ENCODE peak calls at places on chromosomes 5 and 9, in seven cellular contexts. One of them, this sample, is unnamed.

GRCh38 chr5:171442287-171443042 is 23.0 kb downstream of the FGF18 start:
- DNase-seq in fibroblast of pulmonary artery: peak
- DNase-seq in breast epithelium: no peak
- DNase-seq in IMR-90: peak
- DNase-seq in heart right ventricle: no peak
- DNase-seq in coronary artery: no peak
- DNase-seq in cardiac muscle cell: no peak
- DNase-seq in this sample: peak

GRCh38 chr5:172603425-172603824 is 37.6 kb upstream of the NEURL1B start:
- DNase-seq in fibroblast of pulmonary artery: peak
- DNase-seq in breast epithelium: peak
- DNase-seq in IMR-90: peak
- DNase-seq in heart right ventricle: peak
- DNase-seq in coronary artery: no peak
- DNase-seq in cardiac muscle cell: no peak
- DNase-seq in this sample: peak

GRCh38 chr5:10157085-10157669 is 92.5 kb downstream of the ATPSCKMT start:
- DNase-seq in fibroblast of pulmonary artery: no peak
- DNase-seq in breast epithelium: no peak
- DNase-seq in IMR-90: no peak
- DNase-seq in heart right ventricle: no peak
- DNase-seq in coronary artery: no peak
- DNase-seq in cardiac muscle cell: no peak
- DNase-seq in this sample: no peak

GRCh38 chr5:107474724-107475489 is 195.8 kb downstream of the EFNA5 start:
- DNase-seq in fibroblast of pulmonary artery: no peak
- DNase-seq in breast epithelium: no peak
- DNase-seq in IMR-90: peak
- DNase-seq in heart right ventricle: no peak
- DNase-seq in coronary artery: no peak
- DNase-seq in cardiac muscle cell: no peak
- DNase-seq in this sample: no peak

GRCh38 chr9:10661994-10662393 is 49.2 kb upstream of the PTPRD start:
- DNase-seq in fibroblast of pulmonary artery: no peak
- DNase-seq in breast epithelium: no peak
- DNase-seq in IMR-90: no peak
- DNase-seq in heart right ventricle: no peak
- DNase-seq in coronary artery: no peak
- DNase-seq in cardiac muscle cell: peak
- DNase-seq in this sample: no peak

GRCh38 chr5:127400946-127401670 is 110.5 kb downstream of the MEGF10 start:
- DNase-seq in fibroblast of pulmonary artery: no peak
- DNase-seq in breast epithelium: no peak
- DNase-seq in IMR-90: no peak
- DNase-seq in heart right ventricle: no peak
- DNase-seq in coronary artery: no peak
- DNase-seq in cardiac muscle cell: no peak
- DNase-seq in this sample: no peak

GRCh38 chr5:64595519-64595855 is 89.7 kb downstream of the RGS7BP start:
- DNase-seq in fibroblast of pulmonary artery: no peak
- DNase-seq in breast epithelium: no peak
- DNase-seq in IMR-90: no peak
- DNase-seq in heart right ventricle: no peak
- DNase-seq in coronary artery: no peak
- DNase-seq in cardiac muscle cell: no peak
- DNase-seq in this sample: no peak

GRCh38 chr9:111271047-111271446 is 59.0 kb downstream of the OR2K2 start:
- DNase-seq in fibroblast of pulmonary artery: no peak
- DNase-seq in breast epithelium: no peak
- DNase-seq in IMR-90: no peak
- DNase-seq in heart right ventricle: no peak
- DNase-seq in coronary artery: no peak
- DNase-seq in cardiac muscle cell: no peak
- DNase-seq in this sample: no peak

GRCh38 chr9:98326402-98327248 is 71.2 kb upstream of the TBC1D2 start:
- DNase-seq in fibroblast of pulmonary artery: peak
- DNase-seq in breast epithelium: no peak
- DNase-seq in IMR-90: peak
- DNase-seq in heart right ventricle: no peak
- DNase-seq in coronary artery: no peak
- DNase-seq in cardiac muscle cell: no peak
- DNase-seq in this sample: no peak

GRCh38 chr9:112541690-112542089 is 55.1 kb downstream of the KIAA1958 start:
- DNase-seq in fibroblast of pulmonary artery: no peak
- DNase-seq in breast epithelium: no peak
- DNase-seq in IMR-90: peak
- DNase-seq in heart right ventricle: no peak
- DNase-seq in coronary artery: no peak
- DNase-seq in cardiac muscle cell: no peak
- DNase-seq in this sample: no peak

GRCh38 chr5:38780316-38780715 is 65.5 kb upstream of the OSMR start:
- DNase-seq in fibroblast of pulmonary artery: no peak
- DNase-seq in breast epithelium: no peak
- DNase-seq in IMR-90: peak
- DNase-seq in heart right ventricle: no peak
- DNase-seq in coronary artery: no peak
- DNase-seq in cardiac muscle cell: no peak
- DNase-seq in this sample: no peak

GRCh38 chr9:14198544-14199510 is 115.1 kb downstream of the NFIB start:
- DNase-seq in fibroblast of pulmonary artery: peak
- DNase-seq in breast epithelium: peak
- DNase-seq in IMR-90: no peak
- DNase-seq in heart right ventricle: peak
- DNase-seq in coronary artery: no peak
- DNase-seq in cardiac muscle cell: no peak
- DNase-seq in this sample: no peak

GRCh38 chr9:114289571-114290481 is 33.1 kb upstream of the ORM1 start:
- DNase-seq in fibroblast of pulmonary artery: no peak
- DNase-seq in breast epithelium: peak
- DNase-seq in IMR-90: no peak
- DNase-seq in heart right ventricle: no peak
- DNase-seq in coronary artery: peak
- DNase-seq in cardiac muscle cell: no peak
- DNase-seq in this sample: no peak

GRCh38 chr9:95719354-95719753 is 156.1 kb upstream of the ERCC6L2 start:
- DNase-seq in fibroblast of pulmonary artery: no peak
- DNase-seq in breast epithelium: no peak
- DNase-seq in IMR-90: no peak
- DNase-seq in heart right ventricle: no peak
- DNase-seq in coronary artery: no peak
- DNase-seq in cardiac muscle cell: no peak
- DNase-seq in this sample: peak

GRCh38 chr9:2313512-2313911 is 298.4 kb downstream of the SMARCA2 start:
- DNase-seq in fibroblast of pulmonary artery: no peak
- DNase-seq in breast epithelium: no peak
- DNase-seq in IMR-90: no peak
- DNase-seq in heart right ventricle: no peak
- DNase-seq in coronary artery: no peak
- DNase-seq in cardiac muscle cell: no peak
- DNase-seq in this sample: no peak

GRCh38 chr5:6806668-6807067 is 93.4 kb downstream of the TENT4A start:
- DNase-seq in fibroblast of pulmonary artery: no peak
- DNase-seq in breast epithelium: no peak
- DNase-seq in IMR-90: no peak
- DNase-seq in heart right ventricle: no peak
- DNase-seq in coronary artery: no peak
- DNase-seq in cardiac muscle cell: no peak
- DNase-seq in this sample: no peak

GRCh38 chr9:4137234-4137633 is 162.6 kb downstream of the GLIS3 start:
- DNase-seq in fibroblast of pulmonary artery: peak
- DNase-seq in breast epithelium: no peak
- DNase-seq in IMR-90: peak
- DNase-seq in heart right ventricle: no peak
- DNase-seq in coronary artery: no peak
- DNase-seq in cardiac muscle cell: peak
- DNase-seq in this sample: peak

GRCh38 chr5:90055831-90056328 is 353.7 kb downstream of the CETN3 start:
- DNase-seq in fibroblast of pulmonary artery: peak
- DNase-seq in breast epithelium: no peak
- DNase-seq in IMR-90: peak
- DNase-seq in heart right ventricle: no peak
- DNase-seq in coronary artery: no peak
- DNase-seq in cardiac muscle cell: no peak
- DNase-seq in this sample: peak

GRCh38 chr5:174596429-174596828 is 128.0 kb upstream of the MSX2 start:
- DNase-seq in fibroblast of pulmonary artery: peak
- DNase-seq in breast epithelium: no peak
- DNase-seq in IMR-90: peak
- DNase-seq in heart right ventricle: no peak
- DNase-seq in coronary artery: no peak
- DNase-seq in cardiac muscle cell: no peak
- DNase-seq in this sample: no peak

GRCh38 chr5:14662721-14663120 is 1.8 kb upstream of the OTULIN start:
- DNase-seq in fibroblast of pulmonary artery: no peak
- DNase-seq in breast epithelium: no peak
- DNase-seq in IMR-90: no peak
- DNase-seq in heart right ventricle: no peak
- DNase-seq in coronary artery: no peak
- DNase-seq in cardiac muscle cell: no peak
- DNase-seq in this sample: no peak

GRCh38 chr9:101026824-101027223 is 1.7 kb upstream of the PLPPR1 start:
- DNase-seq in fibroblast of pulmonary artery: no peak
- DNase-seq in breast epithelium: no peak
- DNase-seq in IMR-90: no peak
- DNase-seq in heart right ventricle: no peak
- DNase-seq in coronary artery: no peak
- DNase-seq in cardiac muscle cell: peak
- DNase-seq in this sample: no peak

GRCh38 chr9:16626577-16627130 is 243.8 kb downstream of the BNC2 start:
- DNase-seq in fibroblast of pulmonary artery: peak
- DNase-seq in breast epithelium: no peak
- DNase-seq in IMR-90: peak
- DNase-seq in heart right ventricle: peak
- DNase-seq in coronary artery: no peak
- DNase-seq in cardiac muscle cell: peak
- DNase-seq in this sample: peak

DNA sequence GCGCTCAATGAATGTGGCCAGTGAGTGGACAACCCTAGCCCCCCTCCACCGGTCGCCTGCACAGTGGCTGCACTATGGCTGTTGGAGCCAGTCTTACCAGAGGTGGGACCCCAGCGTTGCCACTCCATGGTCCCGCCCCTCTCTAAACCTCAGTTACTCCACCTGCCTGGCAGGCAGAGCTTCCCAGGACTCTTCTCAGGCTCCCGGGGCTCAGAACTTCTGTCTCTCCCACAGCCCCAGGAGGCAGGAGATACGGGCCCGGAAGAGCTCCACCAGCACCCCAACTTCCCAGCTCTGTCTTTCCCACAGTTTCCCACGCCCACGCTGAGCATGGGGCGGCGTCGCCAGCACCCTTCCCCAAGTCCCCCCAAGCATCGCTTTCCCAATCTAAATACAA is 975 bp downstream of the RASGEF1C start:
- DNase-seq in fibroblast of pulmonary artery: no peak
- DNase-seq in breast epithelium: no peak
- DNase-seq in IMR-90: no peak
- DNase-seq in heart right ventricle: no peak
- DNase-seq in coronary artery: no peak
- DNase-seq in cardiac muscle cell: no peak
- DNase-seq in this sample: no peak
- H3K4me3 ChIP-seq in fibroblast of pulmonary artery: no peak
- H3K4me3 ChIP-seq in breast epithelium: no peak
- H3K4me3 ChIP-seq in IMR-90: no peak
- H3K4me3 ChIP-seq in heart right ventricle: no peak
- H3K4me3 ChIP-seq in coronary artery: peak
- H3K4me3 ChIP-seq in cardiac muscle cell: peak
- H3K4me3 ChIP-seq in this sample: no peak

GRCh38 chr9:87034891-87035290 is 87.6 kb upstream of the GAS1 start:
- DNase-seq in fibroblast of pulmonary artery: no peak
- DNase-seq in breast epithelium: no peak
- DNase-seq in IMR-90: no peak
- DNase-seq in heart right ventricle: no peak
- DNase-seq in coronary artery: no peak
- DNase-seq in cardiac muscle cell: no peak
- DNase-seq in this sample: no peak

GRCh38 chr9:87036482-87036881 is 89.2 kb upstream of the GAS1 start:
- DNase-seq in fibroblast of pulmonary artery: no peak
- DNase-seq in breast epithelium: no peak
- DNase-seq in IMR-90: no peak
- DNase-seq in heart right ventricle: no peak
- DNase-seq in coronary artery: no peak
- DNase-seq in cardiac muscle cell: no peak
- DNase-seq in this sample: no peak

GRCh38 chr9:87039809-87040392 is 92.6 kb upstream of the GAS1 start:
- DNase-seq in fibroblast of pulmonary artery: peak
- DNase-seq in breast epithelium: no peak
- DNase-seq in IMR-90: peak
- DNase-seq in heart right ventricle: no peak
- DNase-seq in coronary artery: no peak
- DNase-seq in cardiac muscle cell: no peak
- DNase-seq in this sample: no peak

GRCh38 chr9:87035868-87036267 is 88.6 kb upstream of the GAS1 start:
- DNase-seq in fibroblast of pulmonary artery: no peak
- DNase-seq in breast epithelium: no peak
- DNase-seq in IMR-90: no peak
- DNase-seq in heart right ventricle: no peak
- DNase-seq in coronary artery: no peak
- DNase-seq in cardiac muscle cell: no peak
- DNase-seq in this sample: no peak

GRCh38 chr9:87040410-87041009 is 93.2 kb upstream of the GAS1 start:
- DNase-seq in fibroblast of pulmonary artery: no peak
- DNase-seq in breast epithelium: no peak
- DNase-seq in IMR-90: no peak
- DNase-seq in heart right ventricle: no peak
- DNase-seq in coronary artery: no peak
- DNase-seq in cardiac muscle cell: no peak
- DNase-seq in this sample: no peak
- H3K4me3 ChIP-seq in fibroblast of pulmonary artery: peak
- H3K4me3 ChIP-seq in breast epithelium: no peak
- H3K4me3 ChIP-seq in IMR-90: no peak
- H3K4me3 ChIP-seq in heart right ventricle: no peak
- H3K4me3 ChIP-seq in coronary artery: no peak
- H3K4me3 ChIP-seq in cardiac muscle cell: peak
- H3K4me3 ChIP-seq in this sample: peak

DNA sequence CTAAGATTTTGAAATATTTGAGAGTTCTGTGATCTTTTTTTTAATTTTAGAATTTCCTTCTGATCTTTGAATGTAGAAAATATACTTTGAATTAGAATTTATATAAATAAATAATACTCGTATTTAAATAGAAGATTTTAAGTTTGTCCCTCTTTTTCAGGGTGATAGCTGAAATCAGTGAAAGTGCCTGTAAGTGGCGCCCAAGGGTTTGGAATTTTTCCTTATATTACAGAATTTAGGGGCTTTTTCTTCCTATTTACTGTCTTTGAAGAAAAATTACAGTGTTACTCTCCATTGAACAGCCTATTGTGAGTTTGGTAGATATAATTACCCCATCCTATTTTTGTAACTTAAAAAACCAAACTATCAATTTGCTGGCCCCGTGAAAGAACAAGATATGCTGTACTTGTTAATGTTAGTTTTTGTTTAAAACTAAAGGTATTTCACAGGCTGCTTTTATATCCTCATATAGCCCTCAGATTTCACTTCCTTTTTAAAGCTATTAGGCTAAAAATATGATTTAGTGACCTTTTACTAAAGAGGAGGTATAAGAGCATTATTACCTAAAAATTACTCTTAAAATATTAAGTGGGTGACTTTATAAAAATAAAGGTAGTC is 3.2 kb downstream of the MAP3K1 start:
- DNase-seq in fibroblast of pulmonary artery: peak
- DNase-seq in breast epithelium: no peak
- DNase-seq in IMR-90: peak
- DNase-seq in heart right ventricle: no peak
- DNase-seq in coronary artery: no peak
- DNase-seq in cardiac muscle cell: no peak
- DNase-seq in this sample: no peak
- H3K4me3 ChIP-seq in fibroblast of pulmonary artery: peak
- H3K4me3 ChIP-seq in breast epithelium: peak
- H3K4me3 ChIP-seq in IMR-90: peak
- H3K4me3 ChIP-seq in heart right ventricle: peak
- H3K4me3 ChIP-seq in coronary artery: peak
- H3K4me3 ChIP-seq in cardiac muscle cell: peak
- H3K4me3 ChIP-seq in this sample: peak

GRCh38 chr5:60993425-60993824 is 48.4 kb downstream of the NDUFAF2 start:
- DNase-seq in fibroblast of pulmonary artery: no peak
- DNase-seq in breast epithelium: no peak
- DNase-seq in IMR-90: no peak
- DNase-seq in heart right ventricle: no peak
- DNase-seq in coronary artery: no peak
- DNase-seq in cardiac muscle cell: no peak
- DNase-seq in this sample: no peak
- H3K4me3 ChIP-seq in fibroblast of pulmonary artery: no peak
- H3K4me3 ChIP-seq in breast epithelium: no peak
- H3K4me3 ChIP-seq in IMR-90: no peak
- H3K4me3 ChIP-seq in heart right ventricle: no peak
- H3K4me3 ChIP-seq in coronary artery: no peak
- H3K4me3 ChIP-seq in cardiac muscle cell: no peak
- H3K4me3 ChIP-seq in this sample: no peak